ENCODE peak calls at places on chromosomes 16 and 17, in five cellular contexts. One of them, this sample, is unnamed.
A peak's percentile ranks its signal among the peaks of the same experiment; 100 is the strongest.

GRCh38 chr16:81175325-81175891 is 63.1 kb upstream of the BCO1 start:
- DNase-seq in HCEC 1CT: peak; percentile 77
- DNase-seq in GM20000: no peak
- DNase-seq in HEK293T: no peak
- DNase-seq in stimulated activated CD4-positive, alpha-beta T cell treated with anti-CD3 and anti-CD28 coated beads, Interleukin-12 subunit alpha, Interleukin-12 subunit beta, amount 100 ng/mL, for 48 hours: no peak
- DNase-seq in this sample: no peak

GRCh38 chr17:77445030-77445907 is 304.5 kb downstream of the SEC14L1 start:
- DNase-seq in GM20000: peak; percentile 78
- DNase-seq in HEK293T: no peak
- DNase-seq in stimulated activated CD4-positive, alpha-beta T cell treated with anti-CD3 and anti-CD28 coated beads, Interleukin-12 subunit alpha, Interleukin-12 subunit beta, amount 100 ng/mL, for 48 hours: no peak
- DNase-seq in HCEC 1CT: peak; percentile 54
- DNase-seq in this sample: peak; percentile 82

GRCh38 chr16:86142801-86143236 is 243.9 kb downstream of the IRF8 start:
- DNase-seq in stimulated activated CD4-positive, alpha-beta T cell treated with anti-CD3 and anti-CD28 coated beads, Interleukin-12 subunit alpha, Interleukin-12 subunit beta, amount 100 ng/mL, for 48 hours: no peak
- DNase-seq in HCEC 1CT: no peak
- DNase-seq in GM20000: no peak
- DNase-seq in HEK293T: no peak
- DNase-seq in this sample: no peak

GRCh38 chr16:56684256-56684925 is 2.1 kb downstream of the MT1X start:
- DNase-seq in HCEC 1CT: no peak
- DNase-seq in GM20000: no peak
- DNase-seq in HEK293T: no peak
- DNase-seq in stimulated activated CD4-positive, alpha-beta T cell treated with anti-CD3 and anti-CD28 coated beads, Interleukin-12 subunit alpha, Interleukin-12 subunit beta, amount 100 ng/mL, for 48 hours: no peak
- DNase-seq in this sample: no peak

GRCh38 chr17:27633312-27634025 is 2.5 kb downstream of the LGALS9 start:
- DNase-seq in HCEC 1CT: no peak
- DNase-seq in stimulated activated CD4-positive, alpha-beta T cell treated with anti-CD3 and anti-CD28 coated beads, Interleukin-12 subunit alpha, Interleukin-12 subunit beta, amount 100 ng/mL, for 48 hours: no peak
- DNase-seq in HEK293T: no peak
- DNase-seq in GM20000: no peak
- DNase-seq in this sample: no peak

GRCh38 chr16:70712942-70713341 is 27.1 kb upstream of the MTSS2 start:
- DNase-seq in GM20000: no peak
- DNase-seq in HCEC 1CT: no peak
- DNase-seq in stimulated activated CD4-positive, alpha-beta T cell treated with anti-CD3 and anti-CD28 coated beads, Interleukin-12 subunit alpha, Interleukin-12 subunit beta, amount 100 ng/mL, for 48 hours: no peak
- DNase-seq in HEK293T: no peak
- DNase-seq in this sample: no peak

GRCh38 chr17:1074886-1075665 is 78.1 kb downstream of the TIMM22 start:
- DNase-seq in HCEC 1CT: no peak
- DNase-seq in GM20000: no peak
- DNase-seq in stimulated activated CD4-positive, alpha-beta T cell treated with anti-CD3 and anti-CD28 coated beads, Interleukin-12 subunit alpha, Interleukin-12 subunit beta, amount 100 ng/mL, for 48 hours: no peak
- DNase-seq in HEK293T: no peak
- DNase-seq in this sample: no peak

GRCh38 chr17:80339731-80340456 is 75.1 kb upstream of the ENDOV start:
- DNase-seq in stimulated activated CD4-positive, alpha-beta T cell treated with anti-CD3 and anti-CD28 coated beads, Interleukin-12 subunit alpha, Interleukin-12 subunit beta, amount 100 ng/mL, for 48 hours: no peak
- DNase-seq in HEK293T: no peak
- DNase-seq in GM20000: no peak
- DNase-seq in HCEC 1CT: no peak
- DNase-seq in this sample: no peak

GRCh38 chr17:66381701-66382362 is 79.4 kb downstream of the PRKCA start:
- DNase-seq in HCEC 1CT: no peak
- DNase-seq in GM20000: no peak
- DNase-seq in HEK293T: no peak
- DNase-seq in stimulated activated CD4-positive, alpha-beta T cell treated with anti-CD3 and anti-CD28 coated beads, Interleukin-12 subunit alpha, Interleukin-12 subunit beta, amount 100 ng/mL, for 48 hours: no peak
- DNase-seq in this sample: no peak

GRCh38 chr17:21186399-21187187 is 27.4 kb downstream of the TMEM11 start:
- DNase-seq in HEK293T: no peak
- DNase-seq in stimulated activated CD4-positive, alpha-beta T cell treated with anti-CD3 and anti-CD28 coated beads, Interleukin-12 subunit alpha, Interleukin-12 subunit beta, amount 100 ng/mL, for 48 hours: no peak
- DNase-seq in GM20000: no peak
- DNase-seq in HCEC 1CT: no peak
- DNase-seq in this sample: no peak

GRCh38 chr16:87065781-87066694 is 251.2 kb downstream of the C16orf95 start:
- DNase-seq in stimulated activated CD4-positive, alpha-beta T cell treated with anti-CD3 and anti-CD28 coated beads, Interleukin-12 subunit alpha, Interleukin-12 subunit beta, amount 100 ng/mL, for 48 hours: no peak
- DNase-seq in HEK293T: no peak
- DNase-seq in HCEC 1CT: no peak
- DNase-seq in GM20000: peak; percentile 11
- DNase-seq in this sample: no peak

GRCh38 chr16:62889097-62889496 is 852.9 kb upstream of the CDH8 start:
- DNase-seq in HEK293T: no peak
- DNase-seq in stimulated activated CD4-positive, alpha-beta T cell treated with anti-CD3 and anti-CD28 coated beads, Interleukin-12 subunit alpha, Interleukin-12 subunit beta, amount 100 ng/mL, for 48 hours: no peak
- DNase-seq in GM20000: no peak
- DNase-seq in HCEC 1CT: no peak
- DNase-seq in this sample: no peak

GRCh38 chr17:81163703-81164413 is 1.4 kb upstream of the PVALEF start:
- DNase-seq in HEK293T: no peak
- DNase-seq in HCEC 1CT: no peak
- DNase-seq in GM20000: no peak
- DNase-seq in stimulated activated CD4-positive, alpha-beta T cell treated with anti-CD3 and anti-CD28 coated beads, Interleukin-12 subunit alpha, Interleukin-12 subunit beta, amount 100 ng/mL, for 48 hours: no peak
- DNase-seq in this sample: no peak

GRCh38 chr17:65544658-65545057 is 16.8 kb downstream of the AXIN2 start:
- DNase-seq in GM20000: no peak
- DNase-seq in HEK293T: no peak
- DNase-seq in HCEC 1CT: no peak
- DNase-seq in stimulated activated CD4-positive, alpha-beta T cell treated with anti-CD3 and anti-CD28 coated beads, Interleukin-12 subunit alpha, Interleukin-12 subunit beta, amount 100 ng/mL, for 48 hours: no peak
- DNase-seq in this sample: no peak

GRCh38 chr17:35988164-35988563 is 1.6 kb upstream of the CCL14 start:
- DNase-seq in GM20000: no peak
- DNase-seq in HEK293T: no peak
- DNase-seq in HCEC 1CT: no peak
- DNase-seq in stimulated activated CD4-positive, alpha-beta T cell treated with anti-CD3 and anti-CD28 coated beads, Interleukin-12 subunit alpha, Interleukin-12 subunit beta, amount 100 ng/mL, for 48 hours: no peak
- DNase-seq in this sample: no peak

GRCh38 chr16:24966031-24966430 is 49.1 kb downstream of the ARHGAP17 start:
- DNase-seq in HCEC 1CT: no peak
- DNase-seq in GM20000: no peak
- DNase-seq in stimulated activated CD4-positive, alpha-beta T cell treated with anti-CD3 and anti-CD28 coated beads, Interleukin-12 subunit alpha, Interleukin-12 subunit beta, amount 100 ng/mL, for 48 hours: no peak
- DNase-seq in HEK293T: no peak
- DNase-seq in this sample: no peak

GRCh38 chr16:1014771-1015495 is 33.4 kb downstream of the SOX8 start:
- DNase-seq in stimulated activated CD4-positive, alpha-beta T cell treated with anti-CD3 and anti-CD28 coated beads, Interleukin-12 subunit alpha, Interleukin-12 subunit beta, amount 100 ng/mL, for 48 hours: no peak
- DNase-seq in HCEC 1CT: no peak
- DNase-seq in HEK293T: no peak
- DNase-seq in GM20000: no peak
- DNase-seq in this sample: no peak

GRCh38 chr17:42311240-42312034 is 23.1 kb downstream of the STAT5A start:
- DNase-seq in HEK293T: no peak
- DNase-seq in GM20000: no peak
- DNase-seq in HCEC 1CT: peak; percentile 92
- DNase-seq in stimulated activated CD4-positive, alpha-beta T cell treated with anti-CD3 and anti-CD28 coated beads, Interleukin-12 subunit alpha, Interleukin-12 subunit beta, amount 100 ng/mL, for 48 hours: no peak
- DNase-seq in this sample: no peak

GRCh38 chr16:81499576-81500380 is 55.2 kb downstream of the CMIP start:
- DNase-seq in GM20000: no peak
- DNase-seq in HCEC 1CT: no peak
- DNase-seq in stimulated activated CD4-positive, alpha-beta T cell treated with anti-CD3 and anti-CD28 coated beads, Interleukin-12 subunit alpha, Interleukin-12 subunit beta, amount 100 ng/mL, for 48 hours: no peak
- DNase-seq in HEK293T: no peak
- DNase-seq in this sample: no peak

GRCh38 chr16:84199097-84199496 is 8.1 kb downstream of the ADAD2 start:
- DNase-seq in stimulated activated CD4-positive, alpha-beta T cell treated with anti-CD3 and anti-CD28 coated beads, Interleukin-12 subunit alpha, Interleukin-12 subunit beta, amount 100 ng/mL, for 48 hours: no peak
- DNase-seq in GM20000: no peak
- DNase-seq in HCEC 1CT: no peak
- DNase-seq in HEK293T: no peak
- DNase-seq in this sample: no peak

GRCh38 chr16:2518823-2519710 is 1.1 kb upstream of the AMDHD2 start:
- DNase-seq in HEK293T: no peak
- DNase-seq in HCEC 1CT: no peak
- DNase-seq in GM20000: no peak
- DNase-seq in stimulated activated CD4-positive, alpha-beta T cell treated with anti-CD3 and anti-CD28 coated beads, Interleukin-12 subunit alpha, Interleukin-12 subunit beta, amount 100 ng/mL, for 48 hours: no peak
- DNase-seq in this sample: no peak

GRCh38 chr16:48194828-48195566 is 39.2 kb upstream of the ABCC12 start:
- DNase-seq in GM20000: no peak
- DNase-seq in HEK293T: no peak
- DNase-seq in stimulated activated CD4-positive, alpha-beta T cell treated with anti-CD3 and anti-CD28 coated beads, Interleukin-12 subunit alpha, Interleukin-12 subunit beta, amount 100 ng/mL, for 48 hours: no peak
- DNase-seq in HCEC 1CT: no peak
- DNase-seq in this sample: no peak

GRCh38 chr16:12503201-12503600 is 300.5 kb downstream of the CPPED1 start:
- DNase-seq in stimulated activated CD4-positive, alpha-beta T cell treated with anti-CD3 and anti-CD28 coated beads, Interleukin-12 subunit alpha, Interleukin-12 subunit beta, amount 100 ng/mL, for 48 hours: no peak
- DNase-seq in HEK293T: no peak
- DNase-seq in GM20000: no peak
- DNase-seq in HCEC 1CT: no peak
- DNase-seq in this sample: no peak

GRCh38 chr17:30590086-30590485 is 112.9 kb downstream of the GOSR1 start:
- DNase-seq in HCEC 1CT: no peak
- DNase-seq in GM20000: no peak
- DNase-seq in stimulated activated CD4-positive, alpha-beta T cell treated with anti-CD3 and anti-CD28 coated beads, Interleukin-12 subunit alpha, Interleukin-12 subunit beta, amount 100 ng/mL, for 48 hours: no peak
- DNase-seq in HEK293T: no peak
- DNase-seq in this sample: no peak

GRCh38 chr17:14575349-14575966 is 274.6 kb downstream of the HS3ST3B1 start:
- DNase-seq in GM20000: no peak
- DNase-seq in stimulated activated CD4-positive, alpha-beta T cell treated with anti-CD3 and anti-CD28 coated beads, Interleukin-12 subunit alpha, Interleukin-12 subunit beta, amount 100 ng/mL, for 48 hours: no peak
- DNase-seq in HEK293T: no peak
- DNase-seq in HCEC 1CT: no peak
- DNase-seq in this sample: no peak

GRCh38 chr17:80213651-80213975 is 6.5 kb downstream of the SGSH start:
- DNase-seq in HCEC 1CT: no peak
- DNase-seq in HEK293T: no peak
- DNase-seq in GM20000: no peak
- DNase-seq in stimulated activated CD4-positive, alpha-beta T cell treated with anti-CD3 and anti-CD28 coated beads, Interleukin-12 subunit alpha, Interleukin-12 subunit beta, amount 100 ng/mL, for 48 hours: no peak
- DNase-seq in this sample: no peak

GRCh38 chr16:84507011-84507982 is 2.8 kb upstream of the MEAK7 start:
- DNase-seq in HCEC 1CT: no peak
- DNase-seq in stimulated activated CD4-positive, alpha-beta T cell treated with anti-CD3 and anti-CD28 coated beads, Interleukin-12 subunit alpha, Interleukin-12 subunit beta, amount 100 ng/mL, for 48 hours: no peak
- DNase-seq in HEK293T: no peak
- DNase-seq in GM20000: peak; percentile 48
- DNase-seq in this sample: peak; percentile 82

GRCh38 chr17:45284176-45285140 is 22.6 kb upstream of the SPATA32 start:
- DNase-seq in stimulated activated CD4-positive, alpha-beta T cell treated with anti-CD3 and anti-CD28 coated beads, Interleukin-12 subunit alpha, Interleukin-12 subunit beta, amount 100 ng/mL, for 48 hours: no peak
- DNase-seq in HCEC 1CT: no peak
- DNase-seq in GM20000: no peak
- DNase-seq in HEK293T: no peak
- DNase-seq in this sample: no peak

GRCh38 chr17:69506489-69506888 is 92.0 kb downstream of the MAP2K6 start:
- DNase-seq in GM20000: no peak
- DNase-seq in HCEC 1CT: peak; percentile 26
- DNase-seq in HEK293T: peak; percentile 22
- DNase-seq in stimulated activated CD4-positive, alpha-beta T cell treated with anti-CD3 and anti-CD28 coated beads, Interleukin-12 subunit alpha, Interleukin-12 subunit beta, amount 100 ng/mL, for 48 hours: no peak
- DNase-seq in this sample: no peak

GRCh38 chr17:12047977-12048376 is 27.3 kb downstream of the MAP2K4 start:
- DNase-seq in stimulated activated CD4-positive, alpha-beta T cell treated with anti-CD3 and anti-CD28 coated beads, Interleukin-12 subunit alpha, Interleukin-12 subunit beta, amount 100 ng/mL, for 48 hours: no peak
- DNase-seq in GM20000: no peak
- DNase-seq in HEK293T: no peak
- DNase-seq in HCEC 1CT: peak; percentile 31
- DNase-seq in this sample: no peak

GRCh38 chr17:16936536-16937310 is 35.2 kb downstream of the TNFRSF13B start:
- DNase-seq in HEK293T: no peak
- DNase-seq in GM20000: no peak
- DNase-seq in stimulated activated CD4-positive, alpha-beta T cell treated with anti-CD3 and anti-CD28 coated beads, Interleukin-12 subunit alpha, Interleukin-12 subunit beta, amount 100 ng/mL, for 48 hours: no peak
- DNase-seq in HCEC 1CT: no peak
- DNase-seq in this sample: no peak

GRCh38 chr17:1058423-1059130 is 61.6 kb downstream of the TIMM22 start:
- DNase-seq in HCEC 1CT: peak; percentile 31
- DNase-seq in stimulated activated CD4-positive, alpha-beta T cell treated with anti-CD3 and anti-CD28 coated beads, Interleukin-12 subunit alpha, Interleukin-12 subunit beta, amount 100 ng/mL, for 48 hours: peak; percentile 58
- DNase-seq in HEK293T: peak; percentile 77
- DNase-seq in GM20000: no peak
- DNase-seq in this sample: no peak

GRCh38 chr17:6508519-6509294 is 47.6 kb downstream of the PITPNM3 start:
- DNase-seq in stimulated activated CD4-positive, alpha-beta T cell treated with anti-CD3 and anti-CD28 coated beads, Interleukin-12 subunit alpha, Interleukin-12 subunit beta, amount 100 ng/mL, for 48 hours: no peak
- DNase-seq in GM20000: no peak
- DNase-seq in HCEC 1CT: no peak
- DNase-seq in HEK293T: no peak
- DNase-seq in this sample: no peak

GRCh38 chr17:67256075-67256732 is 11.2 kb upstream of the HELZ start:
- DNase-seq in HEK293T: no peak
- DNase-seq in GM20000: no peak
- DNase-seq in HCEC 1CT: no peak
- DNase-seq in stimulated activated CD4-positive, alpha-beta T cell treated with anti-CD3 and anti-CD28 coated beads, Interleukin-12 subunit alpha, Interleukin-12 subunit beta, amount 100 ng/mL, for 48 hours: no peak
- DNase-seq in this sample: no peak

GRCh38 chr17:2362881-2363280 is 25.6 kb downstream of the SGSM2 start:
- DNase-seq in HCEC 1CT: no peak
- DNase-seq in GM20000: no peak
- DNase-seq in HEK293T: no peak
- DNase-seq in stimulated activated CD4-positive, alpha-beta T cell treated with anti-CD3 and anti-CD28 coated beads, Interleukin-12 subunit alpha, Interleukin-12 subunit beta, amount 100 ng/mL, for 48 hours: no peak
- DNase-seq in this sample: no peak

GRCh38 chr17:76585048-76585648 is 512 bp downstream of the ST6GALNAC2 start:
- DNase-seq in HCEC 1CT: peak; percentile 16
- DNase-seq in HEK293T: no peak
- DNase-seq in GM20000: no peak
- DNase-seq in stimulated activated CD4-positive, alpha-beta T cell treated with anti-CD3 and anti-CD28 coated beads, Interleukin-12 subunit alpha, Interleukin-12 subunit beta, amount 100 ng/mL, for 48 hours: no peak
- DNase-seq in this sample: no peak

GRCh38 chr16:70561623-70562022 is 38.0 kb downstream of the SF3B3 start:
- DNase-seq in GM20000: no peak
- DNase-seq in HEK293T: no peak
- DNase-seq in HCEC 1CT: no peak
- DNase-seq in stimulated activated CD4-positive, alpha-beta T cell treated with anti-CD3 and anti-CD28 coated beads, Interleukin-12 subunit alpha, Interleukin-12 subunit beta, amount 100 ng/mL, for 48 hours: no peak
- DNase-seq in this sample: no peak

GRCh38 chr17:77802811-77803220 is 155.7 kb upstream of the TNRC6C start:
- DNase-seq in HEK293T: no peak
- DNase-seq in GM20000: no peak
- DNase-seq in HCEC 1CT: no peak
- DNase-seq in stimulated activated CD4-positive, alpha-beta T cell treated with anti-CD3 and anti-CD28 coated beads, Interleukin-12 subunit alpha, Interleukin-12 subunit beta, amount 100 ng/mL, for 48 hours: no peak
- DNase-seq in this sample: no peak